ENCODE peak calls at places on chromosome 16, in five cellular contexts. Y, C, Q, K and J are unnamed samples.

GRCh38 chr16:19991614-19992013 is 82.1 kb downstream of the GPR139 start:
- DNase-seq in Y (no peak), C (no peak), Q (no peak), K (no peak), J (no peak)

GRCh38 chr16:8862309-8863130 is 6.3 kb downstream of the CARHSP1 start:
- DNase-seq in Y (no peak), C (no peak), Q (no peak), K (no peak), J (no peak)

GRCh38 chr16:50263060-50263909 is 3.1 kb upstream of the ADCY7 start:
- DNase-seq in Y (no peak), C (no peak), Q (no peak), K (no peak), J (no peak)

GRCh38 chr16:84198401-84198800 is 7.4 kb downstream of the ADAD2 start:
- DNase-seq in Y (no peak), C (peak; percentile 30), Q (peak; percentile 49), K (peak; percentile 59), J (no peak)

GRCh38 chr16:81618661-81619060 is 160.4 kb upstream of the PLCG2 start:
- DNase-seq in Y (peak; percentile 63), C (no peak), Q (no peak), K (no peak), J (no peak)

GRCh38 chr16:48384305-48384981 is 770 bp downstream of the SIAH1 start:
- DNase-seq in Y (peak; percentile 91), C (peak; percentile 24), Q (peak; percentile 73), K (peak; percentile 40), J (no peak)

GRCh38 chr16:83887088-83887487 is 11.8 kb upstream of the MLYCD start:
- DNase-seq in Y (peak; percentile 27), C (peak; percentile 49), Q (peak; percentile 23), K (no peak), J (no peak)

GRCh38 chr16:83920894-83921491 is 22.1 kb downstream of the MLYCD start:
- DNase-seq in Y (no peak), C (no peak), Q (no peak), K (no peak), J (no peak)

GRCh38 chr16:49674255-49674980 is 181.5 kb downstream of the ZNF423 start:
- DNase-seq in Y (no peak), C (peak; percentile 19), Q (no peak), K (no peak), J (no peak)

GRCh38 chr16:84922351-84923135 is 88.8 kb downstream of the ZDHHC7 start:
- DNase-seq in Y (peak; percentile 34), C (no peak), Q (peak; percentile 64), K (peak; percentile 46), J (no peak)

GRCh38 chr16:80994451-80994850 is 12.2 kb downstream of the CMC2 start:
- DNase-seq in Y (no peak), C (peak; percentile 25), Q (peak; percentile 11), K (peak; percentile 39), J (no peak)

GRCh38 chr16:7921360-7921759 is 588.7 kb downstream of the RBFOX1 start:
- DNase-seq in Y (peak; percentile 42), C (no peak), Q (no peak), K (no peak), J (no peak)

GRCh38 chr16:87227651-87228015 is 89.6 kb downstream of the C16orf95 start:
- DNase-seq in Y (no peak), C (no peak), Q (peak; percentile 39), K (no peak), J (no peak)

GRCh38 chr16:1543085-1543896 is 9.8 kb downstream of the TMEM204 start:
- DNase-seq in Y (peak; percentile 17), C (peak; percentile 74), Q (peak; percentile 37), K (peak; percentile 76), J (peak; percentile 70)

GRCh38 chr16:71721066-71721740 is 3.3 kb downstream of the PHLPP2 start:
- DNase-seq in Y (no peak), C (no peak), Q (no peak), K (no peak), J (no peak)

GRCh38 chr16:71723537-71724319 is 773 bp downstream of the PHLPP2 start:
- DNase-seq in Y (peak; percentile 95), C (peak; percentile 73), Q (peak; percentile 52), K (peak; percentile 49), J (no peak)

GRCh38 chr16:71724320-71724751 is at the start of gene PHLPP2:
- DNase-seq in Y (no peak), C (no peak), Q (no peak), K (peak; percentile 10), J (no peak)

GRCh38 chr16:71726491-71727319 is 2.2 kb upstream of the PHLPP2 start:
- DNase-seq in Y (no peak), C (no peak), Q (no peak), K (no peak), J (no peak)

DNA sequence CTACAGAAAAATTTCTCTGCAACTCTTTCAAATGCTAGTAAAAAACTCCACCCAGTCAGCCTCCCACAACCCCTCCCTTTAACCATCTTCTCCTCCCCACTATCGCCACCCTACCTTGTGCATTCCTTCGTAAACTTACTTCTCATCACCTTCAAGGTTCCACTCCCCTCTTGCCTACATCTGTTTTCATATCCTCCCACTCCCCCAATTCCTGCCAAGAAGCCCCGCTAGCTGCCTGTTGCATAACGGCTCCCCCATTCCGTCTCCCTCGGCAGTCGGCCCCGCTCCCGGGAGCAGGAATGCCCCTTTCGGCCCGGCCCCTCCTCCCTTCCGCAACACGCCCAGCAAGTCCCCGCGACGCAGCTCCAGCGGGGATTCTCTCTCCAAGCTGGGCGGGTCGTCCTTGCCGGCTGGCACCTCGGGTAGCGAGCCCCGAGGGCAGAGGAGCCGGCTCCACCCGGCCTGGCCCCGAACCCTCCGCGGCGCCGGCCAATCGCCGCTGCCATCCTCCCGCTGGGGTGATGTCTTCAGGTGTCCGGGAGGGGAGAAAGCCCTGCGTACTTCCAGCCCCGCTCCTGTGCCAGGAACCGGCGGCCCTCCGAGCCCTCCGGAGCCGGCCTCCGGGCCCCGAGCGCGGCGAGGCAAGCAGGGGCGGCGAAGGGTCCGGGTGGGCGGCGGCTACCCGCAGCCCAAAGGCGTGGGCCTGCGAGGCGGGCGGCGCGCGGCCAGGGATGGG is 1.5 kb downstream of the PHLPP2 start:
- DNase-seq in Y (peak; percentile 90), C (peak; percentile 80), Q (peak; percentile 54), K (peak; percentile 54), J (peak; percentile 48)
- H2AFZ ChIP-seq in Y (peak overlapping the region; percentile 85), C (peak overlapping the region; percentile 96), Q (peak overlapping the region; percentile 96), K (peak overlapping the region; percentile 97), J (peak overlapping the region; percentile 94)

GRCh38 chr16:27235055-27235937 is 32.0 kb downstream of the KDM8 start:
- DNase-seq in Y (peak; percentile 65), C (peak; percentile 68), Q (peak; percentile 93), K (peak; percentile 85), J (peak; percentile 41)
- H3K4me3 ChIP-seq in Y (no peak overlapping the region), C (no peak overlapping the region), Q (no peak overlapping the region), K (no peak overlapping the region), J (no peak overlapping the region)

DNA sequence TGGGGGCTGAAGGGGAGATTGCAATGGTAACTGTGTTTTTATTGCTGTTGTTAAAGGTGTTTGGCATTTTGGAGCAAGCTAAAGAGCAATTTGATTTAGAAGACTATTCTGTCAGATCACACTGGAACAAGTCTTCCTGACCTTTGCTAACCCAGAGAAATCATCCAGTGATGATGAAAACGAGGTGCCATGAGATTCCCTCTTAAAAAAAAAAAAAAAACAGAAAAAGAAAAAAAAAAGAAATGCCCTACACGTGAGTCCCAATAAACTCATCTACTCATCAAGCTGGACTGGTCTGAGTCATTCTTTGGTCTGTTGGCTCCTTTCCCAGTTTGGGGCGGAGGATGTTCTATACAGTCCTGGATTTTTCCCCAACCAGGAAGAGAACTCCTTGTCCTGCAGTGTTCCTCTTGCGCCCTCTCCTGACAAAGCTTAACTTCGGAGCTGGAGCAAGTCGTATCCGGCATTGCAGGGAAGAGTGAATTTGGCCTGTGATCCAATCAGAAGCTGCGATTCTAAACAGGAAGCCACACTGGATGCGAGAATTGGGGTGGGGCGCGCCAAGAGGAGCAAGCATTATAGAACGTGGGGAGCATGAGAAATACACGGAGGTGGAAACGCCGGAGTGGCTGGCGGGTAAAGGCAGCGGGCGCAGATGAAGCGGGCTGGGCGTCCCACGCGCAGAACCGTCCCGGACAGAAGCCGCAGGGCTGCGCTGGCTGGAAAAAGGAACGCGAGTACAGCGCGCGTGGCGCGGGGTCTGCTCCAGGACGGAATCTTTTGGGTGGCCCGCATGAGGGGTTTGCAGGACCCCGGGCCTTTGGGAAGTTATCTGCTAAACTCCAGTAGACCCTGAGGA is 22.4 kb upstream of the CRYM start:
- DNase-seq in Y (peak; percentile 94), C (peak; percentile 98), Q (peak; percentile 100), K (peak; percentile 100), J (peak; percentile 100)
- H3K9ac ChIP-seq in Y (no peak overlapping the region), C (peak overlapping the region; percentile 92), Q (peak overlapping the region; percentile 29), K (peak overlapping the region; percentile 25), J (peak overlapping the region; percentile 99)

DNA sequence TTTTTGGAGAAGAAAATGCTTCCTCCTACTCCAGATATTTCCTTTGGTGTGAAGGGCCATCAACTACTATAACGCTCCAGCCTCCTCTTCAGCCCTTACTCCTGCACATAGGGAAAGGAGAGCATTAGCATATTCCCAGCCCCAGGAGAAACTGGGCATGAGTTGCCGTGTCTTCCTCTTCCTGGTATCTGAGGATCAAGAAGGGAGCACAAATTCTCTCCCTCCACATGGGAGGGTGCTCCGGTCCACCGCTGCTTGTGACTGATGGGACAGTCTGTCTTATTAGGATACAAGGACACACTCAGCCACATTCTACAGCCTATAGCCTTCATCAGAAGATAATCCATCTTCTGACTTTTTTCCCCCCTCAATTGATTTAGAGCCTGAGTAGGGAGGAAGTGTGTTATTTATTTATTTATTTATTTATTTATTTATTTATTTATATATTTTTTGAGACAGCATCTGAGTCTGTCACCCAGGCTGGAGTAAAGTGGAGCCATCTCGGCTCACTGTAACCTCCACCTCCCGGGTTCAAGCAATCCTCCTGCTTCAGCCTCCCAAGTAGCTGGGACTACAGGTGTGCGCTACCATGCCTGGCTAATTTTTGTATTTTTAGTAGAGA is 16.6 kb upstream of the CYB5B start:
- DNase-seq in Y (no peak), C (no peak), Q (no peak), K (no peak), J (no peak)
- H2AFZ ChIP-seq in Y (no peak overlapping the region), C (no peak overlapping the region), Q (no peak overlapping the region), K (no peak overlapping the region), J (no peak overlapping the region)

GRCh38 chr16:3220839-3221238 is 14.1 kb downstream of the ZNF200 start:
- DNase-seq in Y (no peak), C (no peak), Q (no peak), K (no peak), J (no peak)
- H3K4me3 ChIP-seq in Y (no peak overlapping the region), C (no peak overlapping the region), Q (no peak overlapping the region), K (no peak overlapping the region), J (no peak overlapping the region)

GRCh38 chr16:56787185-56787584 is 57.3 kb downstream of the NUP93 start:
- DNase-seq in Y (peak; percentile 56), C (no peak), Q (no peak), K (no peak), J (no peak)
- H3K9ac ChIP-seq in Y (no peak overlapping the region), C (no peak overlapping the region), Q (no peak overlapping the region), K (no peak overlapping the region), J (no peak overlapping the region)